ENCODE peak calls at places on chromosomes 3 and 15, in six cellular contexts. M, G, W, Y, B and V are unnamed samples.

GRCh38 chr3:99439892-99440291 is 198.5 kb upstream of the COL8A1 start:
- DNase-seq in M (no peak), G (no peak), W (no peak), Y (no peak), B (no peak), V (no peak)

GRCh38 chr15:81279621-81280051 is 44.3 kb downstream of the STARD5 start:
- DNase-seq in M (no peak), G (no peak), W (no peak), Y (no peak), B (no peak), V (no peak)

GRCh38 chr3:10280177-10280529 is 12.6 kb downstream of the GHRL start:
- DNase-seq in M (no peak), G (no peak), W (no peak), Y (no peak), B (no peak), V (peak)

GRCh38 chr3:16067837-16068471 is 106.5 kb upstream of the GALNT15 start:
- DNase-seq in M (peak), G (no peak), W (no peak), Y (no peak), B (no peak), V (peak)

GRCh38 chr3:128278761-128279593 is 125.7 kb downstream of the EEFSEC start:
- DNase-seq in M (peak), G (peak), W (no peak), Y (no peak), B (no peak), V (no peak)

GRCh38 chr3:194486540-194487288 is at the start of gene ATP13A3:
- DNase-seq in M (peak), G (peak), W (peak), Y (peak), B (peak), V (peak)

GRCh38 chr15:80159811-80160569 is 7.2 kb downstream of the FAH start:
- DNase-seq in M (no peak), G (no peak), W (no peak), Y (no peak), B (no peak), V (no peak)

GRCh38 chr3:15360786-15361493 is 28.6 kb upstream of the SH3BP5 start:
- DNase-seq in M (peak), G (no peak), W (no peak), Y (no peak), B (no peak), V (no peak)

GRCh38 chr3:119630562-119631329 is 29.6 kb downstream of the POPDC2 start:
- DNase-seq in M (no peak), G (no peak), W (no peak), Y (no peak), B (no peak), V (peak)

GRCh38 chr3:42012378-42012934 is 50.6 kb upstream of the ULK4 start:
- DNase-seq in M (no peak), G (no peak), W (no peak), Y (no peak), B (no peak), V (peak)

GRCh38 chr3:134840459-134840858 is 45.4 kb downstream of the EPHB1 start:
- DNase-seq in M (no peak), G (no peak), W (no peak), Y (no peak), B (no peak), V (no peak)

GRCh38 chr15:98881526-98882517 is 125.8 kb downstream of the PGPEP1L start:
- DNase-seq in M (no peak), G (no peak), W (peak), Y (peak), B (no peak), V (peak)

GRCh38 chr3:713225-713624 is 379.6 kb upstream of the CNTN6 start:
- DNase-seq in M (no peak), G (no peak), W (no peak), Y (no peak), B (no peak), V (peak)